ENCODE peak calls at places on chromosome 19, in four cellular contexts. B is H1, E is K562, Y is HepG2. N is an unnamed sample.
A peak's percentile ranks its signal among the peaks of the same experiment; 100 is the strongest.

GRCh38 chr19:32373614-32374295 is 28.3 kb downstream of the ZNF507 start:
- DNase-seq in E (peak; percentile 55), B (no peak), Y (peak; percentile 100), N (peak; percentile 96)

GRCh38 chr19:6233827-6234511 is 45.8 kb downstream of the MLLT1 start:
- DNase-seq in E (peak; percentile 37), Y (no peak), B (no peak), N (peak; percentile 28)

GRCh38 chr19:6732803-6733337 is 4.5 kb downstream of the GPR108 start:
- DNase-seq in E (no peak), Y (no peak), B (no peak), N (no peak)

GRCh38 chr19:2729943-2730818 is 9.0 kb upstream of the DIRAS1 start:
- DNase-seq in B (no peak), E (no peak), Y (no peak), N (no peak)

GRCh38 chr19:30686252-30686762 is 314.1 kb downstream of the ZNF536 start:
- DNase-seq in Y (no peak), B (no peak), E (no peak), N (no peak)

GRCh38 chr19:40687525-40688016 is 2.9 kb downstream of the NUMBL start:
- DNase-seq in B (no peak), Y (no peak), E (peak; percentile 72), N (no peak)

GRCh38 chr19:44891016-44891882 is at the start of gene TOMM40:
- DNase-seq in B (no peak), Y (peak; percentile 99), E (peak; percentile 25), N (no peak)

GRCh38 chr19:19064098-19064722 is 416 bp downstream of the SLC25A42 start:
- DNase-seq in B (no peak), E (no peak), Y (no peak), N (no peak)

GRCh38 chr19:40759352-40759751 is 8.3 kb downstream of the SNRPA start:
- DNase-seq in B (no peak), Y (no peak), E (no peak), N (no peak)

GRCh38 chr19:38707512-38708114 is 36.7 kb downstream of the CAPN12 start:
- DNase-seq in B (no peak), E (no peak), Y (peak; percentile 48), N (peak; percentile 91)

GRCh38 chr19:49145485-49146407 is 9.4 kb downstream of the HRC start:
- DNase-seq in E (peak; percentile 77), B (no peak), Y (peak; percentile 48), N (peak; percentile 77)

GRCh38 chr19:7731218-7731595 is 703 bp downstream of the CLEC4G start:
- DNase-seq in B (no peak), Y (no peak), E (no peak), N (no peak)

GRCh38 chr19:15644066-15644741 is 3.5 kb downstream of the CYP4F3 start:
- DNase-seq in B (no peak), E (no peak), Y (no peak), N (no peak)

GRCh38 chr19:39409886-39410619 is 2.4 kb upstream of the PLEKHG2 start:
- DNase-seq in Y (peak; percentile 25), B (no peak), E (peak; percentile 43), N (peak; percentile 68)

GRCh38 chr19:42284641-42285341 is 15.7 kb downstream of the CIC start:
- DNase-seq in Y (no peak), B (no peak), E (no peak), N (peak; percentile 20)

GRCh38 chr19:45506991-45507863 is at the start of gene VASP:
- DNase-seq in Y (peak; percentile 73), E (peak; percentile 69), B (no peak), N (peak; percentile 78)

GRCh38 chr19:17743874-17744273 is 7.4 kb upstream of the FCHO1 start:
- DNase-seq in Y (no peak), E (no peak), B (no peak), N (peak; percentile 40)

GRCh38 chr19:8204961-8205360 is 4.2 kb upstream of the CERS4 start:
- DNase-seq in E (no peak), B (no peak), Y (no peak), N (no peak)

GRCh38 chr19:28468701-28469459 is 744.1 kb downstream of the UQCRFS1 start:
- DNase-seq in E (no peak), B (no peak), Y (no peak), N (no peak)

GRCh38 chr19:11196406-11197287 is 698 bp downstream of the KANK2 start:
- DNase-seq in B (no peak), E (peak; percentile 73), Y (no peak), N (peak; percentile 46)

GRCh38 chr19:38869836-38870607 is 8.1 kb downstream of the RINL start:
- DNase-seq in E (no peak), Y (no peak), B (no peak), N (peak; percentile 61)

GRCh38 chr19:48674921-48675824 is 2.4 kb upstream of the NTN5 start:
- DNase-seq in Y (peak; percentile 77), B (no peak), E (peak; percentile 87), N (peak; percentile 88)

GRCh38 chr19:20103091-20103501 is 25.3 kb downstream of the ZNF90 start:
- DNase-seq in Y (no peak), E (no peak), B (no peak), N (no peak)

GRCh38 chr19:18896421-18896841 is 473 bp upstream of the CERS1 start:
- DNase-seq in Y (no peak), B (no peak), E (no peak), N (no peak)

GRCh38 chr19:17358395-17358794 is 18.7 kb downstream of the PLVAP start:
- DNase-seq in E (no peak), B (no peak), Y (no peak), N (no peak)

GRCh38 chr19:7970716-7971448 is 27.4 kb upstream of the TIMM44 start:
- DNase-seq in B (peak; percentile 34), E (peak; percentile 64), Y (peak; percentile 47), N (peak; percentile 27)

GRCh38 chr19:51786651-51787494 is 8.1 kb upstream of the FPR3 start:
- DNase-seq in B (no peak), E (no peak), Y (no peak), N (no peak)

GRCh38 chr19:16470911-16471811 is 609 bp downstream of the EPS15L1 start:
- DNase-seq in B (no peak), E (no peak), Y (no peak), N (peak; percentile 34)

GRCh38 chr19:6481541-6482342 is at the start of gene DENND1C:
- DNase-seq in B (no peak), E (peak; percentile 75), Y (peak; percentile 47), N (peak; percentile 12)

GRCh38 chr19:11483176-11484111 is 2.6 kb upstream of the ELAVL3 start:
- DNase-seq in Y (no peak), B (no peak), E (no peak), N (no peak)

GRCh38 chr19:45448887-45449299 is 18.9 kb upstream of the FOSB start:
- DNase-seq in Y (peak; percentile 60), B (no peak), E (no peak), N (no peak)

GRCh38 chr19:14116918-14117578 is 514 bp downstream of the PRKACA start:
- DNase-seq in E (peak; percentile 66), B (no peak), Y (no peak), N (no peak)

GRCh38 chr19:39566064-39566463 is 26.1 kb upstream of the EID2 start:
- DNase-seq in E (no peak), B (no peak), Y (no peak), N (no peak)

GRCh38 chr19:18274776-18275356 is 614 bp upstream of the IQCN start:
- DNase-seq in Y (peak; percentile 82), B (no peak), E (peak; percentile 55), N (peak; percentile 81)

GRCh38 chr19:18756896-18757295 is 34.2 kb downstream of the COMP start:
- DNase-seq in B (no peak), Y (no peak), E (no peak), N (no peak)

GRCh38 chr19:43532962-43533545 is at the start of gene ZNF575:
- DNase-seq in B (peak; percentile 90), Y (peak; percentile 61), E (peak; percentile 91), N (peak; percentile 96)

GRCh38 chr19:11332822-11333221 is 6.6 kb downstream of the RAB3D start:
- DNase-seq in E (no peak), B (no peak), Y (no peak), N (no peak)

GRCh38 chr19:13103961-13104847 is 1.5 kb upstream of the LYL1 start:
- DNase-seq in Y (no peak), E (peak; percentile 71), B (no peak), N (peak; percentile 94)
- TF ChIP-seq POLR2AphosphoS5 in Y (no peak), E (peak; percentile 48), B (no peak), N (peak; percentile 99)

GRCh38 chr19:928471-929259 is 2.8 kb downstream of the ARID3A start:
- DNase-seq in B (no peak), Y (peak; percentile 43), E (peak; percentile 69), N (no peak)
- TF ChIP-seq JUN in B (no peak), Y (no peak), E (no peak), N (no peak)

GRCh38 chr19:12648088-12648487 is 18.5 kb downstream of the MAN2B1 start:
- DNase-seq in B (no peak), Y (no peak), E (peak; percentile 55), N (no peak)

GRCh38 chr19:12649941-12650340 is 16.6 kb downstream of the MAN2B1 start:
- DNase-seq in Y (no peak), B (no peak), E (no peak), N (no peak)

GRCh38 chr19:12646551-12646950 is 20.0 kb downstream of the MAN2B1 start:
- DNase-seq in B (no peak), Y (no peak), E (no peak), N (no peak)

GRCh38 chr19:12647047-12647446 is 19.5 kb downstream of the MAN2B1 start:
- DNase-seq in E (no peak), Y (no peak), B (no peak), N (no peak)

GRCh38 chr19:12647490-12648071 is 19.0 kb downstream of the MAN2B1 start:
- DNase-seq in E (peak; percentile 94), Y (no peak), B (peak; percentile 80), N (peak; percentile 36)
- TF ChIP-seq POLR2AphosphoS5 in E (no peak), Y (no peak), B (no peak), N (no peak)

GRCh38 chr19:54390942-54391577 is 24.2 kb upstream of the TTYH1 start:
- DNase-seq in E (peak; percentile 49), B (no peak), Y (peak; percentile 70), N (peak; percentile 57)
- TF ChIP-seq JUN in E (no peak), B (no peak), Y (no peak), N (no peak)

GRCh38 chr19:46687438-46688145 is 26.6 kb upstream of the DACT3 start:
- DNase-seq in Y (no peak), E (no peak), B (no peak), N (no peak)

GRCh38 chr19:46692918-46693722 is 23.8 kb downstream of the PRKD2 start:
- DNase-seq in Y (no peak), B (no peak), E (no peak), N (no peak)

GRCh38 chr19:46691948-46692347 is 25.0 kb downstream of the PRKD2 start:
- DNase-seq in E (no peak), B (no peak), Y (no peak), N (no peak)

GRCh38 chr19:46691104-46691503 is 25.8 kb downstream of the PRKD2 start:
- DNase-seq in E (no peak), B (no peak), Y (no peak), N (no peak)

DNA sequence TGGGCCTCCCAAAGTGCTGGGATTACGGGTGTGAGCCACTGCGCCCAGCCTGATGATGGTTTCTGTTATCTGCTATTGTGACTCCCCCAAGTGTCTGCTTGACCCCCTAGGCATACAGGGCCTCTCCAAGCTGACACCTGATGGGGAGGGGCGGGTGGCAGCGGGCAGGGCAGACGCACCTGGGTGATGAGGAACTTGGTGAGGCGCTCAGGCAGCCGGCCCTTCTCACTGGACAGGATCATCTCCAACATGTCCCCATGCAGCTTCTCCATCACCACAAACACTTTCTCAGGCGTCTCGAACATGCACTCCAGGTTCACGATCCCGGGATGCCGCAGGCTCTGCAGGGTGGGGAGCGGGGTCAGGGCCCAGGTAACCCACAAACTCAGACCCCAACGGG is 27.6 kb downstream of the PRKD2 start:
- DNase-seq in B (no peak), E (no peak), Y (no peak), N (no peak)
- TF ChIP-seq POLR2AphosphoS5 in B (no peak), E (no peak), Y (no peak), N (no peak)

N was measured in endothelial cell of umbilical vein.